ENCODE peak calls at places on chromosomes 16 and 17, in six cellular contexts. P is heart left ventricle, W is lower lobe of right lung, C is H1, Z is NT2/D1, J is AG04450. X is an unnamed sample.

GRCh38 chr17:82913304-82914043 is 73.7 kb upstream of the ZNF750 start:
- DNase-seq in P (no peak), W (no peak), C (no peak), Z (no peak), J (no peak), X (no peak)

GRCh38 chr16:54280751-54281150 is 5.8 kb downstream of the IRX3 start:
- DNase-seq in P (no peak), W (no peak), C (no peak), Z (no peak), J (no peak), X (no peak)

GRCh38 chr17:71163121-71163812 is 957.6 kb upstream of the SOX9 start:
- DNase-seq in P (no peak), W (no peak), C (no peak), Z (no peak), J (no peak), X (no peak)

GRCh38 chr16:48246066-48246465 is 1.3 kb downstream of the ABCC11 start:
- DNase-seq in P (no peak), W (no peak), C (no peak), Z (no peak), J (no peak), X (no peak)

GRCh38 chr17:15377608-15378007 is 36.2 kb upstream of the TEKT3 start:
- DNase-seq in P (no peak), W (no peak), C (no peak), Z (no peak), J (peak; percentile 13), X (peak; percentile 46)

GRCh38 chr17:17943281-17943984 is 28.8 kb downstream of the TOM1L2 start:
- DNase-seq in P (no peak), W (no peak), C (no peak), Z (no peak), J (no peak), X (no peak)

GRCh38 chr16:88343276-88343791 is 39.4 kb upstream of the ZNF469 start:
- DNase-seq in P (no peak), W (peak; percentile 21), C (no peak), Z (no peak), J (no peak), X (no peak)

GRCh38 chr17:6138761-6139446 is 68.7 kb downstream of the WSCD1 start:
- DNase-seq in P (no peak), W (no peak), C (peak; percentile 7), Z (peak; percentile 13), J (no peak), X (no peak)

GRCh38 chr17:70181376-70181775 is 12.0 kb downstream of the KCNJ2 start:
- DNase-seq in P (no peak), W (no peak), C (no peak), Z (no peak), J (no peak), X (no peak)

GRCh38 chr16:89574681-89575246 is 794 bp upstream of the CPNE7 start:
- DNase-seq in P (no peak), W (peak; percentile 67), C (no peak), Z (peak; percentile 82), J (no peak), X (no peak)

GRCh38 chr16:27330542-27330941 is 16.8 kb downstream of the IL4R start:
- DNase-seq in P (no peak), W (peak; percentile 69), C (no peak), Z (no peak), J (peak; percentile 93), X (no peak)

GRCh38 chr17:82065638-82066303 is at the start of gene DUS1L:
- DNase-seq in P (peak; percentile 88), W (peak; percentile 79), C (no peak), Z (no peak), J (no peak), X (no peak)

GRCh38 chr16:4032768-4033167 is 83.5 kb downstream of the ADCY9 start:
- DNase-seq in P (peak; percentile 70), W (peak; percentile 77), C (no peak), Z (no peak), J (no peak), X (no peak)

GRCh38 chr16:86726340-86726739 is 148.0 kb downstream of the FOXL1 start:
- DNase-seq in P (no peak), W (no peak), C (no peak), Z (no peak), J (no peak), X (no peak)

GRCh38 chr17:7380321-7380720 is 568 bp upstream of the TNK1 start:
- DNase-seq in P (no peak), W (peak; percentile 66), C (no peak), Z (no peak), J (no peak), X (no peak)

GRCh38 chr17:19354123-19354522 is 8.4 kb downstream of the B9D1 start:
- DNase-seq in P (no peak), W (no peak), C (no peak), Z (no peak), J (peak; percentile 78), X (peak; percentile 64)

GRCh38 chr16:13168091-13168572 is 266.7 kb downstream of the SHISA9 start:
- DNase-seq in P (no peak), W (no peak), C (no peak), Z (no peak), J (no peak), X (no peak)

GRCh38 chr17:16484445-16485169 is 7.4 kb downstream of the LRRC75A start:
- DNase-seq in P (no peak), W (no peak), C (no peak), Z (no peak), J (no peak), X (no peak)

GRCh38 chr16:85309656-85310587 is 197.7 kb upstream of the CIBAR2 start:
- DNase-seq in P (peak; percentile 75), W (peak; percentile 81), C (no peak), Z (no peak), J (no peak), X (no peak)

GRCh38 chr17:62800580-62800979 is 7.5 kb downstream of the MARCHF10 start:
- DNase-seq in P (no peak), W (no peak), C (no peak), Z (no peak), J (no peak), X (no peak)

GRCh38 chr17:50199651-50200446 is 1.6 kb downstream of the COL1A1 start:
- DNase-seq in P (peak; percentile 90), W (peak; percentile 93), C (no peak), Z (no peak), J (peak; percentile 91), X (peak; percentile 88)

GRCh38 chr17:65035191-65035590 is 21.3 kb downstream of the GNA13 start:
- DNase-seq in P (no peak), W (no peak), C (no peak), Z (no peak), J (no peak), X (no peak)
- H3K4me3 ChIP-seq in P (no peak overlapping the region), W (no peak overlapping the region), C (no peak overlapping the region), Z (no peak overlapping the region), J (no peak overlapping the region), X (no peak overlapping the region)

DNA sequence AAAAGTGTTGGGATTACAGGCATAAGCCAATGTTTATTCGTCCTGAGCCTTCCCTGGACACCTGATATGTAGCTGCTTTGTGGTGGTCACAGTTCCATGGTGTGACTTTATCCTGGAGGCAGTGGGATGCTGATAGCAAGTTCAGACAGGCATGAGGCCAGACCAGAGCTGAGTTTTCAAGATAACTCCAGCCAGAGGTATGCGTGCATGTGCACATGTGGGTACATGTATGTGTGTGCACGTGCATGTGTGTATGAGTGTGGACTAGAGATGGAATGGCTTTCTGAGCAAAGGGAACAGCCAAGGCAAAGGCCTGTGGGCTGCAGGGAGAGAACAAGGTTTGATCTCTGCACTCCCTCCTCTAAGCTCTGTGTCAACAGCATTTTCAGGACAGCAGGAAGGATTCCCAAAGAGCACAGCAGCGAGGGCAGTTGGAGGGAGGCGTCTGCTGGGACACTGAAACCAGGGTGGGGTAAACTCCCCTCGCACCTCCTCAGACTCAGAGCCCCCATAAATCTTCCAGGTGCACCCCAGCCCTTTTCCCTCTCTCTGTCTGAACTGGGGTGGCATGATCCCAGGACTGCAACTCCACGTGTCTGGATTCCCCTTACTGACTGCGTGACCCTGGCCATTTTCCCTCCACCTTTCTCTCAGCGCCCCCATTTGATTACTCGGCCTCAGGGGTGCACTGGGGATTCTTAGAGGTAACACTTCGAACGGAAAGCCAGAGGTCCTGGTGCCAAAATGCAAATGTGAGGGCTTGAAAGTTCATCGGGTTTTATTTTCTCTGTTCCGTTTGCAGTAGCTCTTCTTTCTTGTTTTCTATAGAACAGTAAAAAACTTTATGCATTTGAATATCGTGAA is 15.3 kb downstream of the NLRC5 start:
- DNase-seq in P (peak; percentile 11), W (no peak), C (no peak), Z (no peak), J (no peak), X (no peak)
- H3K4me3 ChIP-seq in P (no peak overlapping the region), W (no peak overlapping the region), C (no peak overlapping the region), Z (no peak overlapping the region), J (no peak overlapping the region), X (no peak overlapping the region)

GRCh38 chr17:10198509-10199249 is at the start of gene GAS7:
- DNase-seq in P (peak; percentile 88), W (peak; percentile 72), C (no peak), Z (no peak), J (no peak), X (no peak)
- H3K4me3 ChIP-seq in P (peak within 1 kb of the TSS; percentile 74), W (peak within 1 kb of the TSS; percentile 68), C (peak within 1 kb of the TSS; percentile 76), Z (peak within 1 kb of the TSS; percentile 86), J (peak within 1 kb of the TSS; percentile 59), X (peak within 1 kb of the TSS; percentile 46)

DNA sequence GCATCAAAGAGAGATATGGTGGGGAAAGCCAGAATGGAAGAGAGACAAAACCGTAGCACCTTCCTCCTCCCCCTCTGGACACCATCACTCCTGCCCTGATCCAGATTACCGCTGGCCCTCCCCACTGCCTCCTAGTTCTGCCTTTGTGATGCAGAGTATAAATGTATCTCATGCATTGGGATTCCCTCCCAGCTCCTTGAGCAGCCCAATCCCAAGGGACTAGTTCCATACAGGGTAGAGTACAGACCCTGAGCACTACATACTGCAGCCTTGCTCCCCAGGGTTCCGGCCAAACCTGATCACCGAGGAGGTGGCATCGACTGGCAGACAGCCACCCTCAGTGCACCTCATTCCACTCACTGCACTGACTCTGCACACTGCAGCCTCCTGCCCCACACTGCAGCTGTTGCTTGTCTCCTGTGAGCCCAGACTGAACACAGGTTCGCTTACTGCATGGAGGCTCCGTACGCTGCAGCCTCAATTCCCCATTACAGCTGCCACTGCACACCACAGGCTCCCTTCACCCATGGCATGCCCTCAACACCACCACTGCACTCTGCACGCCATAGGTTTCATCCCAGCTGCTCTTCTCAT is 1.8 kb upstream of the THRA start:
- DNase-seq in P (peak; percentile 40), W (peak; percentile 34), C (no peak), Z (no peak), J (no peak), X (no peak)
- H3K4me3 ChIP-seq in P (no peak overlapping the region), W (no peak overlapping the region), C (no peak overlapping the region), Z (no peak overlapping the region), J (no peak overlapping the region), X (no peak overlapping the region)

GRCh38 chr17:44065668-44066203 is 735 bp downstream of the LSM12 start:
- DNase-seq in P (peak; percentile 11), W (peak; percentile 25), C (no peak), Z (no peak), J (no peak), X (no peak)

GRCh38 chr17:44066204-44066930 is at the start of gene LSM12:
- DNase-seq in P (peak; percentile 96), W (peak; percentile 92), C (peak; percentile 75), Z (no peak), J (peak; percentile 68), X (peak; percentile 72)

GRCh38 chr17:44061446-44061845 is 5.0 kb downstream of the LSM12 start:
- DNase-seq in P (no peak), W (no peak), C (no peak), Z (no peak), J (no peak), X (no peak)

GRCh38 chr17:44062871-44063270 is 3.6 kb downstream of the LSM12 start:
- DNase-seq in P (peak; percentile 24), W (no peak), C (no peak), Z (no peak), J (no peak), X (no peak)

GRCh38 chr17:44063704-44064639 is 2.5 kb downstream of the LSM12 start:
- DNase-seq in P (no peak), W (no peak), C (no peak), Z (no peak), J (no peak), X (no peak)
- H3K4me3 ChIP-seq in P (no peak overlapping the region), W (no peak overlapping the region), C (no peak overlapping the region), Z (no peak overlapping the region), J (no peak overlapping the region), X (peak overlapping the region; percentile 93)

X was measured in HFF-Myc.